ENCODE peak calls at places on chromosome 2, in four cellular contexts. X is coronary artery; J is CD4-positive, alpha-beta T cell; Q is CD8-positive, alpha-beta T cell. T is an unnamed sample.

GRCh38 chr2:17857016-17857415 is 21.5 kb upstream of the KCNS3 start:
- DNase-seq in X (no peak), J (no peak), Q (no peak), T (no peak)

GRCh38 chr2:126344498-126344897 is 311.5 kb upstream of the GYPC start:
- DNase-seq in X (no peak), J (no peak), Q (no peak), T (no peak)

GRCh38 chr2:21515903-21516302 is 392.1 kb downstream of the TDRD15 start:
- DNase-seq in X (no peak), J (no peak), Q (no peak), T (no peak)

GRCh38 chr2:184628051-184628450 is 29.7 kb downstream of the ZNF804A start:
- DNase-seq in X (no peak), J (no peak), Q (no peak), T (no peak)

GRCh38 chr2:59398081-59398480 is 1155.4 kb downstream of the BCL11A start:
- DNase-seq in X (no peak), J (no peak), Q (no peak), T (no peak)

GRCh38 chr2:140770645-140771044 is 1360.2 kb downstream of the LRP1B start:
- DNase-seq in X (no peak), J (no peak), Q (no peak), T (no peak)

GRCh38 chr2:126930970-126931590 is 32.4 kb downstream of the TEX51 start:
- DNase-seq in X (no peak), J (no peak), Q (no peak), T (no peak)

GRCh38 chr2:219175928-219176817 is 552 bp downstream of the CNPPD1 start:
- DNase-seq in X (peak), J (no peak), Q (no peak), T (peak)

GRCh38 chr2:95277246-95277906 is 3.1 kb downstream of the PROM2 start:
- DNase-seq in X (no peak), J (no peak), Q (no peak), T (peak)

GRCh38 chr2:240478346-240479110 is 43.1 kb downstream of the GPC1 start:
- DNase-seq in X (peak), J (no peak), Q (peak), T (no peak)

GRCh38 chr2:237092920-237093781 is 7.5 kb downstream of the COPS8 start:
- DNase-seq in X (no peak), J (no peak), Q (no peak), T (peak)

GRCh38 chr2:219561179-219562048 is 9.9 kb downstream of the OBSL1 start:
- DNase-seq in X (peak), J (no peak), Q (no peak), T (no peak)

GRCh38 chr2:182377467-182377866 is 49.4 kb downstream of the PDE1A start:
- DNase-seq in X (no peak), J (no peak), Q (no peak), T (no peak)

GRCh38 chr2:64311948-64312621 is 141.9 kb upstream of the LGALSL start:
- DNase-seq in X (peak), J (no peak), Q (no peak), T (peak)

GRCh38 chr2:177543007-177543760 is 150.6 kb downstream of the AGPS start:
- DNase-seq in X (no peak), J (no peak), Q (no peak), T (peak)

GRCh38 chr2:74250189-74250631 is 51.8 kb downstream of the MTHFD2 start:
- DNase-seq in X (no peak), J (peak), Q (peak), T (no peak)

GRCh38 chr2:127179756-127180155 is 40.3 kb downstream of the CYP27C1 start:
- DNase-seq in X (peak), J (no peak), Q (no peak), T (peak)

GRCh38 chr2:240956935-240957655 is 41.3 kb upstream of the SNED1 start:
- DNase-seq in X (peak), J (no peak), Q (peak), T (peak)

GRCh38 chr2:38505779-38506178 is 96.9 kb downstream of the HNRNPLL start:
- DNase-seq in X (no peak), J (no peak), Q (no peak), T (peak)

GRCh38 chr2:187390891-187391290 is 57.2 kb downstream of the CALCRL start:
- DNase-seq in X (no peak), J (no peak), Q (no peak), T (no peak)

GRCh38 chr2:240688563-240688919 is 3.1 kb upstream of the AQP12A start:
- DNase-seq in X (peak), J (no peak), Q (no peak), T (no peak)

GRCh38 chr2:130916438-130916705 is 79.7 kb downstream of the ARHGEF4 start:
- DNase-seq in X (no peak), J (no peak), Q (no peak), T (no peak)

GRCh38 chr2:54206596-54206995 is 49.4 kb downstream of the TSPYL6 start:
- DNase-seq in X (no peak), J (no peak), Q (no peak), T (no peak)

GRCh38 chr2:241128266-241128665 is 21.0 kb downstream of the PASK start:
- DNase-seq in X (no peak), J (no peak), Q (no peak), T (peak)

GRCh38 chr2:70834106-70834505 is 1.5 kb downstream of the CD207 start:
- DNase-seq in X (no peak), J (no peak), Q (no peak), T (no peak)
- H3K27ac ChIP-seq in X (no peak), J (no peak), Q (no peak), T (no peak)

DNA sequence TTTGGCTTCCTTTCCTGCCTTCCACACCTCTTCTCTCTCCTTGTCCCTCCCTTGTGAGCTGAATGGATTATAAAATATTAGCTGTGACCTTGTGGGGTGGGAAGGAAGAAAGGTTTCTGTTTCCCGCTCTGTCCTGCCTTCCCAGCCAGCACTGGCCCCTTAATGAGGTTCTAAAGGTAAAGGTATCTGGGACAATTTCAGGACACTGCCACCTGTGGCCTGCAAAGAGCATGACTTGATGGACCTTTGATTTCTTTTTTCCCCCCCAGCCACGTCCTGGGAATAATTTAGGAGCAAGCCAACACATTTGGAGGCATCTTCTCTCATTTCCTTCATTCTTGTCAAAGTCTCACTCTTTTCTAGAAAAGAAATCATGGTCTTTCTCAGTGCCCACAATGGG is 246.7 kb upstream of the EPAS1 start:
- DNase-seq in X (no peak), J (no peak), Q (no peak), T (no peak)
- TF ChIP-seq CTCF in X (no peak), J (no peak), Q (no peak), T (no peak)

GRCh38 chr2:196208915-196209314 is 37.5 kb upstream of the STK17B start:
- DNase-seq in X (no peak), J (no peak), Q (no peak), T (no peak)

GRCh38 chr2:196213252-196213651 is 41.9 kb upstream of the STK17B start:
- DNase-seq in X (no peak), J (no peak), Q (no peak), T (no peak)

GRCh38 chr2:196217116-196217515 is 45.7 kb upstream of the STK17B start:
- DNase-seq in X (no peak), J (no peak), Q (no peak), T (no peak)

GRCh38 chr2:196218109-196218508 is 46.7 kb upstream of the STK17B start:
- DNase-seq in X (no peak), J (no peak), Q (no peak), T (no peak)

DNA sequence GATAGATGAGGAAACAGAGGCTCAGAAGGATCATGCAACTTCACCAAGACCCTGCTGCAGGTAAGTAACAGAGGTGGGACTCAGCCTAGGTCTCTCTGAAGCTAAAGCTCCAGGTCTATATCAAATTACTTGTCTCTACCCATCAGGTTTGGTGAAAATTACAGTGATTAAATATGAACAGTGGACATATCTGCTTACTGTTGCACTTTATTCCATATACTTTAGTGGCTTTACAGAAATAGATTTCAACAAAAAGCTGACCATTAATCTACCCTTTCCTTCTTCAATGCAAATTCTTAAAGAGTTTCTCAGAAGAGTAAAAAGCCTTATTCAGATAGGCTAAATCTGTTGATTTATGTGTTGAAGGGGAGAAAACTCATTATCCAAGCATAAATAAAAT is 42.8 kb upstream of the STK17B start:
- DNase-seq in X (no peak), J (no peak), Q (no peak), T (no peak)
- H3K27ac ChIP-seq in X (no peak), J (no peak), Q (no peak), T (no peak)

GRCh38 chr2:128536925-128537620 is 218.4 kb upstream of the HS6ST1 start:
- DNase-seq in X (no peak), J (no peak), Q (no peak), T (no peak)

GRCh38 chr2:128534688-128535392 is 216.2 kb upstream of the HS6ST1 start:
- DNase-seq in X (no peak), J (no peak), Q (no peak), T (peak)

GRCh38 chr2:128538401-128538800 is 219.7 kb upstream of the HS6ST1 start:
- DNase-seq in X (no peak), J (no peak), Q (no peak), T (no peak)

GRCh38 chr2:128537646-128538045 is 219.0 kb upstream of the HS6ST1 start:
- DNase-seq in X (no peak), J (no peak), Q (no peak), T (no peak)

GRCh38 chr2:128535928-128536327 is 217.3 kb upstream of the HS6ST1 start:
- DNase-seq in X (no peak), J (no peak), Q (no peak), T (no peak)
- TF ChIP-seq CTCF in X (no peak), J (no peak), Q (no peak), T (no peak)

GRCh38 chr2:211068108-211068780 is 511.8 kb downstream of the CPS1 start:
- DNase-seq in X (no peak), J (no peak), Q (no peak), T (no peak)
- H3K27ac ChIP-seq in X (no peak), J (no peak), Q (no peak), T (no peak)

GRCh38 chr2:82803307-82803706 is 1655.8 kb downstream of the SUCLG1 start:
- DNase-seq in X (no peak), J (no peak), Q (no peak), T (no peak)
- TF ChIP-seq CTCF in X (no peak), J (no peak), Q (no peak), T (no peak)

GRCh38 chr2:2183135-2183534 is 147.9 kb downstream of the MYT1L start:
- DNase-seq in X (no peak), J (no peak), Q (no peak), T (no peak)

GRCh38 chr2:2187196-2187595 is 143.9 kb downstream of the MYT1L start:
- DNase-seq in X (no peak), J (no peak), Q (no peak), T (no peak)

GRCh38 chr2:2182688-2183087 is 148.4 kb downstream of the MYT1L start:
- DNase-seq in X (no peak), J (no peak), Q (no peak), T (no peak)

GRCh38 chr2:2183717-2184116 is 147.4 kb downstream of the MYT1L start:
- DNase-seq in X (no peak), J (no peak), Q (no peak), T (no peak)

GRCh38 chr2:2184549-2185249 is 146.4 kb downstream of the MYT1L start:
- DNase-seq in X (no peak), J (no peak), Q (no peak), T (no peak)
- H3K27ac ChIP-seq in X (no peak), J (no peak), Q (no peak), T (peak)

DNA sequence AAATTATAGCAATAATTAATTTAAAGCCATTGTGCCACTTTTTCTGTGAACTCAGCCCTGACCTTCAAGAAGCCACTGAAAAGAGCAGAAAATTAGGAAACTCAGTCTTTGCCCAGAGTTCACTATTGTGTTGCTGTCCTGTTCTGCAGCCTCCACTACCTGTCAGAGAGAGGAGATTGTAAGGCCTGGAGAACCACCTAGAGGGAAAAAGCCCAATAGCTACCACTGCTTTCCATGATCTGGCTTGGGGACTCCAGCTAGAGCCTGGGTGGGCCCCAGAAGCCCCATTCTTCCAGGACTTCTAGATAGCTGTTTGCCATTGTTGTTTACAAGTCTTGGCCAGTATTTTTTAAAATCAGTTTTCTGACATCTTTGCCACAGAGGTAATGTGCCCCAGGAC is 176.1 kb upstream of the KLF7 start:
- DNase-seq in X (no peak), J (no peak), Q (no peak), T (no peak)
- TF ChIP-seq CTCF in X (no peak), J (no peak), Q (no peak), T (no peak)

GRCh38 chr2:40439473-40439872 is 12.4 kb downstream of the SLC8A1 start:
- DNase-seq in X (no peak), J (no peak), Q (no peak), T (no peak)
- H3K27ac ChIP-seq in X (no peak), J (no peak), Q (no peak), T (peak)

GRCh38 chr2:25955869-25956535 is 26.3 kb downstream of the KIF3C start:
- DNase-seq in X (no peak), J (no peak), Q (no peak), T (no peak)
- TF ChIP-seq CTCF in X (no peak), J (no peak), Q (no peak), T (no peak)

T was measured in sigmoid colon.